ENCODE peak calls at places on chromosomes 12 and 14, in six cellular contexts. L is brain microvascular endothelial cell; M is WTC11; Z is left kidney; H is T-helper 2 cell; P is activated T-cell treated with anti-CD3 and anti-CD28 coated beads, Interleukin-2, amount 50 U/mL, for 72 hours. F is an unnamed sample.

GRCh38 chr14:104223101-104223809 is 84.9 kb downstream of the KIF26A start:
- DNase-seq in L (no peak), M (peak; percentile 25), Z (peak; percentile 88), H (no peak), P (no peak), F (no peak)

GRCh38 chr12:26126340-26127284 is 1.8 kb upstream of the BHLHE41 start:
- DNase-seq in L (peak; percentile 68), M (peak; percentile 83), Z (peak; percentile 92), H (no peak), P (peak; percentile 43), F (peak; percentile 68)

GRCh38 chr12:26188132-26188531 is 7.2 kb upstream of the SSPN start:
- DNase-seq in L (peak; percentile 42), M (no peak), Z (no peak), H (no peak), P (no peak), F (no peak)

GRCh38 chr12:62922539-62922938 is 12.4 kb downstream of the PPM1H start:
- DNase-seq in L (no peak), M (no peak), Z (peak; percentile 24), H (no peak), P (no peak), F (no peak)

GRCh38 chr14:61426048-61426447 is 104.7 kb downstream of the PRKCH start:
- DNase-seq in L (no peak), M (no peak), Z (no peak), H (no peak), P (no peak), F (no peak)

GRCh38 chr12:98232753-98233385 is 282.5 kb upstream of the TMPO start:
- DNase-seq in L (no peak), M (no peak), Z (no peak), H (no peak), P (no peak), F (no peak)

GRCh38 chr12:27549231-27549800 is 25.3 kb downstream of the PPFIBP1 start:
- DNase-seq in L (peak; percentile 72), M (no peak), Z (no peak), H (no peak), P (no peak), F (no peak)

GRCh38 chr14:35687335-35687939 is 121.7 kb downstream of the RALGAPA1 start:
- DNase-seq in L (peak; percentile 59), M (peak; percentile 26), Z (peak; percentile 67), H (no peak), P (peak; percentile 36), F (peak; percentile 25)

GRCh38 chr14:23351681-23352505 is 794 bp downstream of the SLC22A17 start:
- DNase-seq in L (no peak), M (peak; percentile 54), Z (peak; percentile 73), H (no peak), P (peak; percentile 25), F (peak; percentile 46)

GRCh38 chr12:99059824-99060526 is 414.9 kb downstream of the APAF1 start:
- DNase-seq in L (peak; percentile 18), M (no peak), Z (peak; percentile 84), H (no peak), P (no peak), F (no peak)

GRCh38 chr12:26823391-26823790 is 9.6 kb downstream of the ITPR2 start:
- DNase-seq in L (peak; percentile 20), M (no peak), Z (no peak), H (no peak), P (no peak), F (no peak)

GRCh38 chr12:1629338-1630080 is 478 bp downstream of the WNT5B start:
- DNase-seq in L (no peak), M (peak; percentile 77), Z (peak; percentile 91), H (no peak), P (no peak), F (peak; percentile 64)

GRCh38 chr12:124301084-124301654 is 6.3 kb downstream of the RFLNA start:
- DNase-seq in L (no peak), M (no peak), Z (no peak), H (no peak), P (no peak), F (no peak)

F was measured in GM13976.